ENCODE peak calls at places on chromosomes 16 and 17, in six cellular contexts. One of them, this sample, is unnamed.

GRCh38 chr17:64110436-64111152 is 19.4 kb downstream of the ERN1 start:
- DNase-seq in choroid plexus epithelial cell: no peak
- DNase-seq in fibroblast of pulmonary artery: no peak
- DNase-seq in fibroblast of mammary gland: no peak
- DNase-seq in cardiac muscle cell: no peak
- DNase-seq in AG04450: no peak
- DNase-seq in this sample: no peak

GRCh38 chr17:50169121-50169764 is 3.4 kb downstream of the SGCA start:
- DNase-seq in fibroblast of pulmonary artery: peak
- DNase-seq in fibroblast of mammary gland: peak
- DNase-seq in cardiac muscle cell: peak
- DNase-seq in AG04450: no peak
- DNase-seq in choroid plexus epithelial cell: peak
- DNase-seq in this sample: no peak

GRCh38 chr16:86099326-86099725 is 200.4 kb downstream of the IRF8 start:
- DNase-seq in choroid plexus epithelial cell: no peak
- DNase-seq in fibroblast of pulmonary artery: no peak
- DNase-seq in cardiac muscle cell: no peak
- DNase-seq in AG04450: no peak
- DNase-seq in fibroblast of mammary gland: no peak
- DNase-seq in this sample: no peak

GRCh38 chr17:35022536-35023063 is 40.9 kb downstream of the RFFL start:
- DNase-seq in AG04450: peak
- DNase-seq in fibroblast of pulmonary artery: peak
- DNase-seq in cardiac muscle cell: peak
- DNase-seq in choroid plexus epithelial cell: peak
- DNase-seq in fibroblast of mammary gland: peak
- DNase-seq in this sample: peak

GRCh38 chr17:33288954-33289353 is 4.1 kb downstream of the ASIC2 start:
- DNase-seq in AG04450: no peak
- DNase-seq in fibroblast of mammary gland: no peak
- DNase-seq in fibroblast of pulmonary artery: no peak
- DNase-seq in cardiac muscle cell: no peak
- DNase-seq in choroid plexus epithelial cell: no peak
- DNase-seq in this sample: no peak

GRCh38 chr17:1197379-1197778 is 17.6 kb upstream of the ABR start:
- DNase-seq in cardiac muscle cell: no peak
- DNase-seq in fibroblast of mammary gland: peak
- DNase-seq in AG04450: no peak
- DNase-seq in choroid plexus epithelial cell: peak
- DNase-seq in fibroblast of pulmonary artery: peak
- DNase-seq in this sample: peak

GRCh38 chr17:73722163-73722562 is 77.9 kb upstream of the SDK2 start:
- DNase-seq in fibroblast of pulmonary artery: no peak
- DNase-seq in choroid plexus epithelial cell: no peak
- DNase-seq in cardiac muscle cell: no peak
- DNase-seq in fibroblast of mammary gland: no peak
- DNase-seq in AG04450: no peak
- DNase-seq in this sample: no peak

GRCh38 chr16:28257256-28257655 is 35.1 kb upstream of the SBK1 start:
- DNase-seq in fibroblast of mammary gland: no peak
- DNase-seq in cardiac muscle cell: no peak
- DNase-seq in choroid plexus epithelial cell: no peak
- DNase-seq in fibroblast of pulmonary artery: no peak
- DNase-seq in AG04450: no peak
- DNase-seq in this sample: no peak

GRCh38 chr16:71956500-71956899 is 43.7 kb downstream of the PKD1L3 start:
- DNase-seq in fibroblast of mammary gland: no peak
- DNase-seq in AG04450: no peak
- DNase-seq in cardiac muscle cell: no peak
- DNase-seq in choroid plexus epithelial cell: peak
- DNase-seq in fibroblast of pulmonary artery: peak
- DNase-seq in this sample: no peak

GRCh38 chr17:50199651-50200446 is 1.6 kb downstream of the COL1A1 start:
- DNase-seq in fibroblast of pulmonary artery: peak
- DNase-seq in cardiac muscle cell: peak
- DNase-seq in fibroblast of mammary gland: peak
- DNase-seq in AG04450: peak
- DNase-seq in choroid plexus epithelial cell: peak
- DNase-seq in this sample: peak

GRCh38 chr16:72480926-72481325 is 309.0 kb upstream of the PMFBP1 start:
- DNase-seq in fibroblast of mammary gland: peak
- DNase-seq in choroid plexus epithelial cell: peak
- DNase-seq in cardiac muscle cell: no peak
- DNase-seq in fibroblast of pulmonary artery: peak
- DNase-seq in AG04450: no peak
- DNase-seq in this sample: no peak

GRCh38 chr17:45332989-45333701 is 16.3 kb upstream of the MAP3K14 start:
- DNase-seq in cardiac muscle cell: no peak
- DNase-seq in fibroblast of mammary gland: no peak
- DNase-seq in choroid plexus epithelial cell: no peak
- DNase-seq in AG04450: no peak
- DNase-seq in fibroblast of pulmonary artery: no peak
- DNase-seq in this sample: no peak

GRCh38 chr17:76027159-76027839 is at the start of gene EVPL:
- DNase-seq in fibroblast of pulmonary artery: no peak
- DNase-seq in AG04450: no peak
- DNase-seq in choroid plexus epithelial cell: no peak
- DNase-seq in cardiac muscle cell: no peak
- DNase-seq in fibroblast of mammary gland: no peak
- DNase-seq in this sample: no peak

GRCh38 chr17:69227536-69227935 is 1.1 kb downstream of the ABCA10 start:
- DNase-seq in choroid plexus epithelial cell: no peak
- DNase-seq in cardiac muscle cell: no peak
- DNase-seq in fibroblast of mammary gland: no peak
- DNase-seq in fibroblast of pulmonary artery: no peak
- DNase-seq in AG04450: no peak
- DNase-seq in this sample: no peak

GRCh38 chr16:87226926-87227650 is 90.1 kb downstream of the C16orf95 start:
- DNase-seq in choroid plexus epithelial cell: peak
- DNase-seq in fibroblast of mammary gland: peak
- DNase-seq in cardiac muscle cell: no peak
- DNase-seq in fibroblast of pulmonary artery: peak
- DNase-seq in AG04450: peak
- DNase-seq in this sample: no peak

GRCh38 chr16:55701442-55702319 is 45.9 kb downstream of the SLC6A2 start:
- DNase-seq in cardiac muscle cell: peak
- DNase-seq in fibroblast of mammary gland: peak
- DNase-seq in choroid plexus epithelial cell: peak
- DNase-seq in fibroblast of pulmonary artery: peak
- DNase-seq in AG04450: peak
- DNase-seq in this sample: no peak

GRCh38 chr16:89193021-89193575 is 7.2 kb downstream of the SLC22A31 start:
- DNase-seq in fibroblast of mammary gland: peak
- DNase-seq in choroid plexus epithelial cell: no peak
- DNase-seq in cardiac muscle cell: peak
- DNase-seq in fibroblast of pulmonary artery: peak
- DNase-seq in AG04450: no peak
- DNase-seq in this sample: no peak

GRCh38 chr16:89197033-89197632 is 3.2 kb downstream of the SLC22A31 start:
- DNase-seq in fibroblast of pulmonary artery: no peak
- DNase-seq in choroid plexus epithelial cell: no peak
- DNase-seq in AG04450: no peak
- DNase-seq in cardiac muscle cell: no peak
- DNase-seq in fibroblast of mammary gland: no peak
- DNase-seq in this sample: no peak

GRCh38 chr16:89193576-89194293 is 6.6 kb downstream of the SLC22A31 start:
- DNase-seq in fibroblast of pulmonary artery: no peak
- DNase-seq in choroid plexus epithelial cell: no peak
- DNase-seq in cardiac muscle cell: no peak
- DNase-seq in AG04450: no peak
- DNase-seq in fibroblast of mammary gland: no peak
- DNase-seq in this sample: no peak

GRCh38 chr16:89195521-89196171 is 4.7 kb downstream of the SLC22A31 start:
- DNase-seq in AG04450: no peak
- DNase-seq in fibroblast of pulmonary artery: no peak
- DNase-seq in fibroblast of mammary gland: no peak
- DNase-seq in choroid plexus epithelial cell: no peak
- DNase-seq in cardiac muscle cell: no peak
- DNase-seq in this sample: no peak

DNA sequence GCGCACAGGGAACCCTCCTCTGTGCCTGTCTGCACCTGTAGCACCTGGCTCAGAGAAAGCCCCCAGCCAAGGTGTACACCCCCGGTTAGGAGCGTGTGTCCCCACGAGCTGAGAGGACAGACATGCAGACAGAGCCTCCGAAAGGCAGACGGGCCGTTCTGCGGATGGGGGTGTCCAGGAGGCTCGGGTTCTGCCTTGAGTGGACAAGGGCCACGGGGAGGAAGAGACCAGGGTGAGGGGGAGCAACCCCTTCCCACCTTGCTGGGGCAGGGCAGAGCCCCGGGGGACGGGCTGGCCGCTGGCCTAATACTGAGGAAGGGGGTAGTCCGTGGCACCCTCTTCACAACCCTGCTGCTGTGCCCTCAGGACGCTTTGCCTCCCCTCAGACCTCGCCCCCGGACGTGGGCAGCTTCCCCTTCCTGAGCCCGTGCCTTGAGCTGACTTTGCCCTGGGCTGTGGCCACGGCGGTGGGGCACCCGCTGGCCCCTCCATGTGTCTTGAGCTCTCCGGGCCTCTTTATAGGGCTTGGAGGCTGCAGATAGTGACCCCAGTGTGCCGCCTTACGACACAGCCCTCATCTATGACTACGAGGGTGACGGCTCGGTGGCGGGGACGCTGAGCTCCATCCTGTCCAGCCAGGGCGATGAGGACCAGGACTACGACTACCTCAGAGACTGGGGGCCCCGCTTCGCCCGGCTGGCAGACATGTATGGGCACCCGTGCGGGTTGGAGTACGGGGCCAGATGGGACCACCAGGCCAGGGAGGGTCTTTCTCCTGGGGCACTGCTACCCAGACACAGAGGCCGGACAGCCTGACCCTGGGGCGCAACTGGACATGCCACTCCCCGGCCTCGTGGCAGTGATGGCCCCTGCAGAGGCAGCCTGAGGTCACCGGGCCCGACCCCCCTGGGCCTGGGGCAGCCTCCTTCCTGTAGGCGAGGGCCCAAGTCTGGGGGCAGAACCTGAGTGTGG is 5.7 kb downstream of the SLC22A31 start:
- DNase-seq in cardiac muscle cell: no peak
- DNase-seq in choroid plexus epithelial cell: no peak
- DNase-seq in AG04450: no peak
- DNase-seq in fibroblast of mammary gland: no peak
- DNase-seq in fibroblast of pulmonary artery: no peak
- DNase-seq in this sample: no peak
- H3K4me3 ChIP-seq in cardiac muscle cell: no peak
- H3K4me3 ChIP-seq in choroid plexus epithelial cell: no peak
- H3K4me3 ChIP-seq in AG04450: no peak
- H3K4me3 ChIP-seq in fibroblast of mammary gland: no peak
- H3K4me3 ChIP-seq in fibroblast of pulmonary artery: no peak
- H3K4me3 ChIP-seq in this sample: no peak

GRCh38 chr17:80414508-80414802 is 512 bp upstream of the ENDOV start:
- DNase-seq in choroid plexus epithelial cell: peak
- DNase-seq in fibroblast of pulmonary artery: peak
- DNase-seq in cardiac muscle cell: no peak
- DNase-seq in fibroblast of mammary gland: no peak
- DNase-seq in AG04450: no peak
- DNase-seq in this sample: no peak

GRCh38 chr17:80416260-80416939 is 1.4 kb downstream of the ENDOV start:
- DNase-seq in fibroblast of mammary gland: no peak
- DNase-seq in choroid plexus epithelial cell: no peak
- DNase-seq in cardiac muscle cell: no peak
- DNase-seq in fibroblast of pulmonary artery: no peak
- DNase-seq in AG04450: no peak
- DNase-seq in this sample: no peak

GRCh38 chr17:80416940-80417293 is 1.9 kb downstream of the ENDOV start:
- DNase-seq in AG04450: no peak
- DNase-seq in fibroblast of mammary gland: no peak
- DNase-seq in fibroblast of pulmonary artery: no peak
- DNase-seq in cardiac muscle cell: no peak
- DNase-seq in choroid plexus epithelial cell: no peak
- DNase-seq in this sample: no peak

GRCh38 chr17:80414803-80415625 is at the start of gene ENDOV:
- DNase-seq in AG04450: peak
- DNase-seq in choroid plexus epithelial cell: peak
- DNase-seq in fibroblast of pulmonary artery: peak
- DNase-seq in cardiac muscle cell: peak
- DNase-seq in fibroblast of mammary gland: peak
- DNase-seq in this sample: peak

DNA sequence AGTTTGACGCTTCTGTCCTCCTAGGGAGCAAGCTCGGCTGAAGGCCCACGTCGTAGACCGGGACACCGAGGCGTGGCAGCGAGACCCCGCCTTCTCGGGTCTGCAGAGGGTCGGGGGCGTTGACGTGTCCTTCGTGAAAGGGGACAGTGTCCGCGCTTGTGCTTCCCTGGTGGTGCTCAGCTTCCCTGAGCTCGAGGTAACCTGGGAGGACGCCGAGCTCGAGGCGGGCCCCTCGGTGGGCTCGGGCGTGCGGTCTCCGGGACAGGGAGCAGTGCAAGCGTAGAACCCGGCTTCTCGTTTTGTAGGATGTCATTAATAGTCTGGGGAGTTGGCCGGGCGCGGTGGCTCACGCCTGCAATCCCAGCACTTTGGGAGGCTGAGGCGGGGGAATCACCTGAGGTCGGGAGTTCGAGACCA is 667 bp downstream of the ENDOV start:
- DNase-seq in choroid plexus epithelial cell: peak
- DNase-seq in cardiac muscle cell: no peak
- DNase-seq in fibroblast of pulmonary artery: no peak
- DNase-seq in fibroblast of mammary gland: no peak
- DNase-seq in AG04450: no peak
- DNase-seq in this sample: no peak
- TF ChIP-seq CTCF in choroid plexus epithelial cell: no peak
- TF ChIP-seq CTCF in cardiac muscle cell: no peak
- TF ChIP-seq CTCF in fibroblast of pulmonary artery: no peak
- TF ChIP-seq CTCF in fibroblast of mammary gland: no peak
- TF ChIP-seq CTCF in AG04450: no peak
- TF ChIP-seq CTCF in this sample: no peak

DNA sequence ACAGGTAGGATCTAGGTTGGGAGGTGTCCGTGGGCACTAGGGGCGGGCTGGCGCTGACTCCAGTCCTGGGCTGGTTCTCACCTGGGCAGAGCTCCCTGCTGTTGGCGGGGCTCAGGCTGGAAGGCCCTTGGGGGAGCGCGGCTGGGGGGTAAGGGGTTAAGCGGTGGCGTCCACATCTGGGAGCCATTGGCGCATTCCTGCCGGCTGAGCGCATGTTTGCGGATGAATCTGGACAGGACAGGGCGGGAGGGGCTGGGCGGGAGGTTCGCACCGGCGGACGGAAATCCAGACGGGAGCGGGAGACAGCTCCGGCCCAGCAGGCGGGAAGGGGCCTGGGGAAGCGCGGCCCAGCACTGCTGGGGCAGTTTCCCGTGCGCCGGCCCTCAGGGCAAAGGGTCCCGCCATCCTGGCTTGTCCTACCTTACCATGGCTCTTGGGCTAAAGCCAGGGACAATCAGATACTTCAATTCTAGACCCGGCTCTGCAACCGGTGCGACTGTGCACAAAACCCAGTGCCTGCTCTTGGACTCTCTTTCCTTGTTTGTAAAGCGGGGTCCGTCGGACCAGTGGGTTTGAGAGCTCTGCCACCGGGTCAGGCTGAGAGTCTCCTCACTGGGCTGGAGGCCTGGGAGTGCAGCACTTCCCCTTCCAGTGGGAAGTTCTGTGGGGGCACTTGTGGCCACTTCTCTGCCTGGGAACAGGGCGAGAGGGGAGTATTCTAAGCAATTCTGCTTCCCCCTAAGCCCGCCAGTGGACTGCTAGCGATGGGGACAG is 7.8 kb downstream of the RARA start:
- DNase-seq in fibroblast of pulmonary artery: peak
- DNase-seq in fibroblast of mammary gland: peak
- DNase-seq in choroid plexus epithelial cell: peak
- DNase-seq in AG04450: peak
- DNase-seq in cardiac muscle cell: peak
- DNase-seq in this sample: no peak
- H3K4me3 ChIP-seq in fibroblast of pulmonary artery: peak
- H3K4me3 ChIP-seq in fibroblast of mammary gland: peak
- H3K4me3 ChIP-seq in choroid plexus epithelial cell: peak
- H3K4me3 ChIP-seq in AG04450: peak
- H3K4me3 ChIP-seq in cardiac muscle cell: peak
- H3K4me3 ChIP-seq in this sample: peak

GRCh38 chr17:37844977-37845293 is 79.3 kb upstream of the TBC1D3K start:
- DNase-seq in fibroblast of pulmonary artery: no peak
- DNase-seq in fibroblast of mammary gland: no peak
- DNase-seq in choroid plexus epithelial cell: no peak
- DNase-seq in cardiac muscle cell: no peak
- DNase-seq in AG04450: no peak
- DNase-seq in this sample: no peak
- TF ChIP-seq CTCF in fibroblast of pulmonary artery: no peak
- TF ChIP-seq CTCF in fibroblast of mammary gland: no peak
- TF ChIP-seq CTCF in choroid plexus epithelial cell: no peak
- TF ChIP-seq CTCF in cardiac muscle cell: no peak
- TF ChIP-seq CTCF in AG04450: no peak
- TF ChIP-seq CTCF in this sample: no peak

This sample was measured in retinal pigment epithelial cell.